ENCODE peak calls at places on chromosomes 6 and 20, in four cellular contexts. M is putamen, X is DMS153, Z is small intestine. K is an unnamed sample.

GRCh38 chr20:33209789-33210188 is 7.4 kb upstream of the BPIFA3 start:
- DNase-seq in M (peak; percentile 26), X (no peak), Z (peak; percentile 55), K (peak; percentile 42)

GRCh38 chr20:3813758-3814581 is 6.4 kb upstream of the AP5S1 start:
- DNase-seq in M (no peak), X (no peak), Z (peak; percentile 61), K (no peak)

GRCh38 chr20:50724851-50725721 is 6.3 kb upstream of the PARD6B start:
- DNase-seq in M (peak; percentile 88), X (no peak), Z (no peak), K (no peak)

GRCh38 chr6:159875194-159875593 is 15.6 kb upstream of the MAS1 start:
- DNase-seq in M (no peak), X (peak; percentile 60), Z (no peak), K (peak; percentile 30)

GRCh38 chr6:44854712-44855111 is 467.2 kb downstream of the CDC5L start:
- DNase-seq in M (no peak), X (no peak), Z (no peak), K (no peak)

GRCh38 chr20:37464173-37464572 is 56.9 kb upstream of the NNAT start:
- DNase-seq in M (no peak), X (no peak), Z (no peak), K (no peak)

GRCh38 chr6:98942263-98942803 is 5.4 kb downstream of the FBXL4 start:
- DNase-seq in M (no peak), X (no peak), Z (no peak), K (no peak)

GRCh38 chr6:42405025-42405424 is 46.7 kb downstream of the TRERF1 start:
- DNase-seq in M (no peak), X (no peak), Z (no peak), K (no peak)

GRCh38 chr6:32954983-32955802 is 2.3 kb upstream of the HLA-DMA start:
- DNase-seq in M (no peak), X (no peak), Z (peak; percentile 79), K (no peak)

GRCh38 chr6:130223508-130223907 is 757 bp upstream of the SAMD3 start:
- DNase-seq in M (no peak), X (no peak), Z (peak; percentile 35), K (no peak)

GRCh38 chr6:32937230-32937633 is 3.6 kb downstream of the HLA-DMB start:
- DNase-seq in M (peak; percentile 36), X (no peak), Z (no peak), K (no peak)

GRCh38 chr20:19789446-19789845 is 31.4 kb downstream of the RIN2 start:
- DNase-seq in M (no peak), X (no peak), Z (no peak), K (no peak)

GRCh38 chr6:170232186-170233002 is 58.5 kb downstream of the DLL1 start:
- DNase-seq in M (no peak), X (no peak), Z (no peak), K (no peak)

GRCh38 chr6:33073431-33073871 is at the start of gene HLA-DPA1:
- DNase-seq in M (peak; percentile 47), X (no peak), Z (peak; percentile 38), K (peak; percentile 25)

GRCh38 chr20:7712661-7713060 is 227.6 kb downstream of the HAO1 start:
- DNase-seq in M (no peak), X (no peak), Z (no peak), K (no peak)

GRCh38 chr6:20875369-20875963 is 341.2 kb downstream of the CDKAL1 start:
- DNase-seq in M (no peak), X (peak; percentile 6), Z (no peak), K (no peak)

GRCh38 chr20:3239867-3240775 is 1.1 kb upstream of the SLC4A11 start:
- DNase-seq in M (no peak), X (no peak), Z (peak; percentile 16), K (no peak)

GRCh38 chr20:2652724-2653510 is 485 bp downstream of the NOP56 start:
- DNase-seq in M (no peak), X (no peak), Z (peak; percentile 56), K (no peak)

GRCh38 chr20:64108731-64109389 is 1.5 kb upstream of the NPBWR2 start:
- DNase-seq in M (no peak), X (no peak), Z (no peak), K (no peak)

GRCh38 chr6:53879608-53880007 is 84.8 kb downstream of the LRRC1 start:
- DNase-seq in M (no peak), X (no peak), Z (no peak), K (no peak)

GRCh38 chr6:167825759-167826229 is 917 bp upstream of the AFDN start:
- DNase-seq in M (peak; percentile 26), X (peak; percentile 31), Z (peak; percentile 84), K (no peak)

GRCh38 chr20:7505835-7506221 is 434.4 kb downstream of the HAO1 start:
- DNase-seq in M (no peak), X (no peak), Z (no peak), K (no peak)

GRCh38 chr20:57061058-57061900 is 205.2 kb downstream of the BMP7 start:
- DNase-seq in M (no peak), X (no peak), Z (no peak), K (no peak)

GRCh38 chr6:134379086-134379485 is 61.2 kb upstream of the SGK1 start:
- DNase-seq in M (no peak), X (peak; percentile 94), Z (peak; percentile 94), K (peak; percentile 90)

GRCh38 chr6:89895273-89895874 is 1.1 kb downstream of the GJA10 start:
- DNase-seq in M (no peak), X (no peak), Z (peak; percentile 4), K (peak; percentile 57)

GRCh38 chr6:39758905-39759605 is 33.1 kb upstream of the DAAM2 start:
- DNase-seq in M (no peak), X (no peak), Z (no peak), K (no peak)

GRCh38 chr6:15327271-15327670 is 81.4 kb downstream of the JARID2 start:
- DNase-seq in M (no peak), X (no peak), Z (peak; percentile 74), K (no peak)

GRCh38 chr6:144581807-144582537 is 296.8 kb downstream of the UTRN start:
- DNase-seq in M (no peak), X (peak; percentile 37), Z (peak; percentile 35), K (no peak)

GRCh38 chr20:37925265-37926165 is 22.6 kb downstream of the VSTM2L start:
- DNase-seq in M (no peak), X (no peak), Z (no peak), K (no peak)

GRCh38 chr6:26204332-26205160 is 117.3 kb downstream of the HFE start:
- DNase-seq in M (peak; percentile 98), X (peak; percentile 97), Z (peak; percentile 99), K (peak; percentile 96)

GRCh38 chr6:53441035-53441493 is 92.3 kb upstream of the ELOVL5 start:
- DNase-seq in M (no peak), X (no peak), Z (no peak), K (no peak)

K was measured in iPS DF 19.7.